ENCODE peak calls at places on chromosomes 11 and 22, in ten cellular contexts. R is cardiac muscle cell; G is GM12865; O is non-pigmented ciliary epithelial cell; Y is H9; U is NCI-H2081; M is NCI-H187; B is heart right ventricle; F is A172; V is activated T-helper 9 cell treated with anti-CD3 and anti-CD28 coated beads, Interleukin-2, amount 50 U/mL, for 16 hours. T is an unnamed sample.

GRCh38 chr11:3824714-3825472 is 15.9 kb downstream of the RHOG start:
- DNase-seq in B (peak; percentile 58), Y (peak; percentile 92), O (no peak), G (peak; percentile 85), V (peak; percentile 66), F (no peak), M (no peak), R (peak; percentile 69), U (no peak), T (peak; percentile 89)

GRCh38 chr11:72930011-72930410 is 115.8 kb downstream of the ATG16L2 start:
- DNase-seq in M (no peak), Y (no peak), B (no peak), G (peak; percentile 41), O (no peak), U (no peak), R (peak; percentile 67), F (no peak), V (no peak), T (no peak)

GRCh38 chr11:80843266-80843974 is 1402.6 kb upstream of the TENM4 start:
- DNase-seq in B (no peak), F (no peak), Y (no peak), G (peak; percentile 36), U (no peak), O (no peak), R (no peak), M (no peak), V (no peak), T (no peak)

GRCh38 chr11:109641549-109641948 is 219.6 kb downstream of the C11orf87 start:
- DNase-seq in U (no peak), B (peak; percentile 8), Y (peak; percentile 49), M (no peak), G (peak; percentile 32), R (peak; percentile 82), V (no peak), O (peak; percentile 8), F (peak; percentile 36), T (no peak)

GRCh38 chr11:120066738-120067303 is 71.1 kb downstream of the TRIM29 start:
- DNase-seq in R (no peak), M (no peak), Y (no peak), B (no peak), O (no peak), U (no peak), F (no peak), G (peak; percentile 23), V (no peak), T (no peak)

GRCh38 chr11:28659716-28660348 is 551.6 kb downstream of the METTL15 start:
- DNase-seq in Y (no peak), O (no peak), M (no peak), G (no peak), F (no peak), B (no peak), R (no peak), U (no peak), V (no peak), T (no peak)

GRCh38 chr11:79212711-79213110 is 228.1 kb downstream of the TENM4 start:
- DNase-seq in V (no peak), O (no peak), G (no peak), F (no peak), B (no peak), U (no peak), R (no peak), M (no peak), Y (peak; percentile 41), T (no peak)

GRCh38 chr11:70271635-70271953 is 1.1 kb downstream of the PPFIA1 start:
- DNase-seq in U (no peak), G (no peak), M (no peak), F (no peak), V (no peak), Y (no peak), R (no peak), O (no peak), B (no peak), T (no peak)

GRCh38 chr11:130071211-130071712 is 1.6 kb downstream of the APLP2 start:
- DNase-seq in Y (no peak), O (no peak), F (no peak), B (no peak), V (no peak), U (no peak), G (no peak), R (peak; percentile 15), M (no peak), T (no peak)

GRCh38 chr22:44931077-44931540 is 78.7 kb downstream of the PHF21B start:
- DNase-seq in R (peak; percentile 13), V (no peak), Y (no peak), M (no peak), O (no peak), B (peak; percentile 76), G (no peak), U (no peak), F (no peak), T (no peak)

GRCh38 chr11:3412837-3413236 is 33.9 kb upstream of the ZNF195 start:
- DNase-seq in O (no peak), M (no peak), U (no peak), G (no peak), F (no peak), Y (no peak), V (no peak), R (no peak), B (no peak), T (no peak)

GRCh38 chr11:116281173-116282160 is 491.3 kb downstream of the BUD13 start:
- DNase-seq in U (no peak), V (no peak), R (no peak), G (no peak), F (no peak), M (no peak), O (no peak), Y (no peak), B (no peak), T (no peak)

GRCh38 chr11:114738954-114739353 is 60.6 kb downstream of the NXPE2 start:
- DNase-seq in B (peak; percentile 16), V (no peak), U (peak; percentile 68), M (peak; percentile 7), O (peak; percentile 11), R (peak; percentile 59), F (peak; percentile 22), Y (peak; percentile 45), G (peak; percentile 67), T (peak; percentile 10)

GRCh38 chr11:117641008-117641915 is 155.8 kb downstream of the DSCAML1 start:
- DNase-seq in V (no peak), M (no peak), G (no peak), O (no peak), Y (no peak), B (no peak), U (no peak), R (no peak), F (no peak), T (no peak)

GRCh38 chr11:116931206-116931953 is 94.0 kb upstream of the APOA1 start:
- DNase-seq in O (no peak), Y (no peak), G (peak; percentile 54), M (no peak), U (no peak), F (peak; percentile 9), V (no peak), R (no peak), B (peak; percentile 56), T (no peak)

GRCh38 chr11:108871152-108871551 is 206.3 kb downstream of the DDX10 start:
- DNase-seq in R (peak; percentile 38), O (no peak), F (peak; percentile 35), B (peak; percentile 11), G (peak; percentile 50), V (no peak), M (no peak), U (peak; percentile 30), Y (peak; percentile 33), T (no peak)

GRCh38 chr11:69267395-69267805 is 26.6 kb upstream of the MYEOV start:
- DNase-seq in G (no peak), U (no peak), Y (no peak), F (no peak), B (no peak), R (no peak), V (no peak), O (no peak), M (no peak), T (no peak)

GRCh38 chr11:120590472-120590871 is 78.9 kb downstream of the GRIK4 start:
- DNase-seq in B (no peak), G (no peak), V (no peak), U (no peak), M (no peak), O (no peak), Y (no peak), F (no peak), R (no peak), T (no peak)

GRCh38 chr11:1852885-1853284 is at the start of gene LSP1:
- DNase-seq in U (no peak), F (no peak), G (peak; percentile 98), Y (no peak), V (peak; percentile 75), B (no peak), O (no peak), R (no peak), M (no peak), T (peak; percentile 94)

GRCh38 chr11:133957926-133958325 is 1.2 kb upstream of the IGSF9B start:
- DNase-seq in O (no peak), B (no peak), V (no peak), G (no peak), F (no peak), Y (no peak), M (no peak), R (no peak), U (no peak), T (no peak)

GRCh38 chr11:11157201-11157600 is 195.8 kb downstream of the CSNK2A3 start:
- DNase-seq in F (peak; percentile 16), B (peak; percentile 22), Y (peak; percentile 69), R (peak; percentile 66), U (no peak), V (no peak), M (peak; percentile 23), G (peak; percentile 56), O (no peak), T (peak; percentile 11)

GRCh38 chr11:78742430-78742829 is 167.8 kb upstream of the NARS2 start:
- DNase-seq in Y (no peak), B (peak; percentile 73), O (no peak), F (no peak), R (no peak), V (no peak), U (peak; percentile 71), G (no peak), M (peak; percentile 74), T (no peak)

GRCh38 chr11:69014084-69014935 is 1.3 kb upstream of the MRGPRF start:
- DNase-seq in O (no peak), G (no peak), Y (peak; percentile 50), F (no peak), M (no peak), R (peak; percentile 50), V (no peak), U (no peak), B (peak; percentile 61), T (no peak)

GRCh38 chr11:134119094-134119493 is 50.2 kb downstream of the JAM3 start:
- DNase-seq in O (peak; percentile 68), M (no peak), F (peak; percentile 73), Y (no peak), G (no peak), U (no peak), V (no peak), B (no peak), R (no peak), T (no peak)

GRCh38 chr22:46791201-46791731 is 28.8 kb downstream of the TBC1D22A start:
- DNase-seq in F (peak; percentile 46), R (no peak), O (peak; percentile 18), U (no peak), Y (no peak), G (peak; percentile 69), V (peak; percentile 62), B (peak; percentile 48), M (no peak), T (no peak)

GRCh38 chr11:13304655-13305340 is 27.2 kb downstream of the BMAL1 start:
- DNase-seq in G (no peak), B (peak; percentile 37), M (no peak), U (no peak), Y (no peak), V (no peak), R (no peak), O (no peak), F (no peak), T (no peak)

GRCh38 chr11:9176550-9176949 is 85.2 kb upstream of the SCUBE2 start:
- DNase-seq in F (no peak), M (no peak), B (no peak), G (no peak), R (no peak), V (no peak), U (no peak), O (no peak), Y (no peak), T (no peak)

GRCh38 chr11:118415739-118416068 is 14.3 kb downstream of the ATP5MG start:
- DNase-seq in M (no peak), F (peak; percentile 87), U (no peak), O (peak; percentile 77), R (no peak), B (peak; percentile 27), Y (peak; percentile 73), V (no peak), G (no peak), T (no peak)

T was measured in GM12891.